ENCODE peak calls at places on chromosomes 7 and 10, in six cellular contexts. M is NCI-H774; R is SK-N-DZ; U is activated naive CD4-positive, alpha-beta T cell; P is SW 1271; N is nephron progenitor cell. Z is an unnamed sample.

GRCh38 chr10:30821994-30822692 is 192.6 kb upstream of the LYZL2 start:
- DNase-seq in M (no peak), P (no peak), U (no peak), N (no peak), R (no peak), Z (no peak)

GRCh38 chr7:33130184-33130583 is 820 bp downstream of the BBS9 start:
- DNase-seq in N (no peak), M (no peak), P (no peak), U (no peak), R (no peak), Z (no peak)

GRCh38 chr7:99748846-99749579 is 14.0 kb upstream of the CYP3A7 start:
- DNase-seq in P (no peak), M (no peak), R (no peak), N (no peak), U (no peak), Z (no peak)

GRCh38 chr7:51324206-51324884 is 7.7 kb upstream of the COBL start:
- DNase-seq in M (no peak), R (no peak), N (no peak), U (no peak), P (no peak), Z (peak; percentile 51)

GRCh38 chr7:12322903-12323300 is 80.8 kb downstream of the VWDE start:
- DNase-seq in N (no peak), U (no peak), R (no peak), M (no peak), P (no peak), Z (no peak)

GRCh38 chr10:63758080-63758479 is 236.9 kb downstream of the REEP3 start:
- DNase-seq in R (no peak), P (no peak), N (no peak), M (no peak), U (no peak), Z (no peak)

GRCh38 chr7:101172854-101173751 is 7.0 kb downstream of the NAT16 start:
- DNase-seq in U (no peak), R (no peak), M (peak; percentile 71), P (no peak), N (no peak), Z (no peak)

GRCh38 chr10:103724074-103724473 is 131.3 kb downstream of the SH3PXD2A start:
- DNase-seq in U (no peak), M (no peak), N (no peak), P (no peak), R (no peak), Z (no peak)

GRCh38 chr10:72353963-72354355 is 760 bp downstream of the DNAJB12 start:
- DNase-seq in N (peak; percentile 47), U (no peak), R (no peak), M (no peak), P (no peak), Z (no peak)

GRCh38 chr7:34080513-34080912 is 175.2 kb downstream of the BMPER start:
- DNase-seq in U (no peak), P (no peak), N (no peak), M (no peak), R (no peak), Z (no peak)

GRCh38 chr7:50837965-50838364 is 55.3 kb upstream of the GRB10 start:
- DNase-seq in U (no peak), M (peak; percentile 30), N (no peak), P (no peak), R (no peak), Z (no peak)

GRCh38 chr7:93060865-93061264 is 56.9 kb downstream of the SAMD9 start:
- DNase-seq in N (no peak), P (no peak), U (no peak), M (no peak), R (no peak), Z (no peak)

GRCh38 chr10:129105266-129105665 is 361.8 kb upstream of the MGMT start:
- DNase-seq in U (no peak), M (no peak), R (no peak), N (no peak), P (no peak), Z (no peak)

GRCh38 chr7:88344956-88345832 is 38.5 kb upstream of the STEAP4 start:
- DNase-seq in N (peak; percentile 75), U (no peak), M (no peak), P (no peak), R (peak; percentile 51), Z (no peak)

GRCh38 chr10:308101-308500 is 172.8 kb downstream of the ZMYND11 start:
- DNase-seq in R (no peak), N (no peak), U (no peak), P (no peak), M (no peak), Z (no peak)

GRCh38 chr7:85890244-85890811 is 703.5 kb upstream of the SEMA3D start:
- DNase-seq in P (no peak), N (no peak), U (no peak), M (peak; percentile 48), R (peak; percentile 59), Z (no peak)

GRCh38 chr10:132712698-132713232 is 73.2 kb downstream of the NKX6-2 start:
- DNase-seq in M (no peak), P (no peak), N (no peak), U (no peak), R (no peak), Z (no peak)

GRCh38 chr7:121187676-121188075 is 141.1 kb upstream of the WNT16 start:
- DNase-seq in M (no peak), N (no peak), U (no peak), P (no peak), R (no peak), Z (no peak)

GRCh38 chr10:28677889-28678686 is 767 bp downstream of the BAMBI start:
- DNase-seq in U (no peak), R (no peak), N (peak; percentile 59), M (no peak), P (no peak), Z (no peak)

GRCh38 chr10:96595741-96596140 is 8.9 kb upstream of the TM9SF3 start:
- DNase-seq in R (no peak), N (no peak), P (no peak), U (no peak), M (no peak), Z (no peak)

GRCh38 chr7:147245274-147245673 is 1128.7 kb downstream of the CNTNAP2 start:
- DNase-seq in P (no peak), R (peak; percentile 43), N (peak; percentile 32), U (no peak), M (no peak), Z (no peak)

GRCh38 chr7:128737867-128738390 is 1.2 kb upstream of the CALU start:
- DNase-seq in N (no peak), P (peak; percentile 13), R (no peak), M (no peak), U (no peak), Z (no peak)

GRCh38 chr7:120991570-120991969 is 3.1 kb downstream of the CPED1 start:
- DNase-seq in R (no peak), P (no peak), N (no peak), U (no peak), M (no peak), Z (no peak)

GRCh38 chr10:96719850-96720421 is 378 bp downstream of the PIK3AP1 start:
- DNase-seq in R (no peak), M (no peak), U (no peak), N (peak; percentile 63), P (no peak), Z (peak; percentile 42)

GRCh38 chr10:48526846-48527505 is 77.9 kb downstream of the ARHGAP22 start:
- DNase-seq in M (no peak), R (no peak), U (no peak), N (no peak), P (no peak), Z (no peak)

GRCh38 chr7:158278745-158279320 is 308.8 kb downstream of the PTPRN2 start:
- DNase-seq in N (no peak), P (no peak), M (no peak), R (no peak), U (no peak), Z (no peak)

GRCh38 chr10:8463853-8464252 is 409.4 kb downstream of the GATA3 start:
- DNase-seq in P (no peak), U (no peak), R (no peak), M (no peak), N (no peak), Z (no peak)

GRCh38 chr10:76736848-76737495 is 900.6 kb downstream of the KCNMA1 start:
- DNase-seq in P (no peak), N (no peak), U (no peak), M (no peak), R (peak; percentile 91), Z (no peak)

GRCh38 chr7:2701832-2702593 is 14.0 kb downstream of the AMZ1 start:
- DNase-seq in U (no peak), N (no peak), R (no peak), P (no peak), M (no peak), Z (no peak)

GRCh38 chr10:86757110-86757790 is 831 bp downstream of the BMPR1A start:
- DNase-seq in M (no peak), P (peak; percentile 11), R (peak; percentile 49), U (no peak), N (peak; percentile 45), Z (no peak)

GRCh38 chr7:44114586-44115310 is 8.6 kb downstream of the POLD2 start:
- DNase-seq in M (no peak), N (no peak), U (no peak), P (no peak), R (no peak), Z (no peak)

GRCh38 chr7:36117201-36117840 is 35.7 kb upstream of the EEPD1 start:
- DNase-seq in P (no peak), M (no peak), N (no peak), U (no peak), R (no peak), Z (no peak)

GRCh38 chr7:105026750-105027149 is 12.7 kb downstream of the KMT2E start:
- DNase-seq in M (no peak), P (no peak), U (no peak), R (no peak), N (no peak), Z (no peak)

GRCh38 chr10:88415533-88416130 is 167.5 kb downstream of the RNLS start:
- DNase-seq in U (no peak), N (no peak), M (no peak), P (no peak), R (no peak), Z (no peak)

GRCh38 chr7:105896407-105896842 is 20.0 kb upstream of the ATXN7L1 start:
- DNase-seq in P (no peak), U (no peak), M (peak; percentile 89), N (no peak), R (no peak), Z (no peak)